ENCODE peak calls at places on chromosomes 1 and 21, in five cellular contexts. One of them, this sample, is unnamed.

GRCh38 chr1:222618001-222618879 is at the start of gene MIA3:
- DNase-seq in CD4-positive, CD25-positive, alpha-beta regulatory T cell: peak; percentile 79
- DNase-seq in OCI-LY7: peak; percentile 78
- DNase-seq in neural progenitor cell: peak; percentile 91
- DNase-seq in cardiac fibroblast: no peak
- DNase-seq in this sample: no peak

GRCh38 chr1:15848143-15848928 is 829 bp downstream of the SPEN start:
- DNase-seq in CD4-positive, CD25-positive, alpha-beta regulatory T cell: peak; percentile 58
- DNase-seq in OCI-LY7: peak; percentile 68
- DNase-seq in neural progenitor cell: peak; percentile 63
- DNase-seq in cardiac fibroblast: peak; percentile 41
- DNase-seq in this sample: no peak

GRCh38 chr1:67719329-67720196 is 34.6 kb downstream of the GADD45A start:
- DNase-seq in CD4-positive, CD25-positive, alpha-beta regulatory T cell: no peak
- DNase-seq in OCI-LY7: no peak
- DNase-seq in neural progenitor cell: no peak
- DNase-seq in cardiac fibroblast: no peak
- DNase-seq in this sample: no peak

GRCh38 chr1:31593136-31593665 is 16.9 kb downstream of the TINAGL1 start:
- DNase-seq in CD4-positive, CD25-positive, alpha-beta regulatory T cell: no peak
- DNase-seq in OCI-LY7: no peak
- DNase-seq in neural progenitor cell: no peak
- DNase-seq in cardiac fibroblast: no peak
- DNase-seq in this sample: no peak

GRCh38 chr1:150192012-150192411 is 42.3 kb downstream of the PLEKHO1 start:
- DNase-seq in CD4-positive, CD25-positive, alpha-beta regulatory T cell: no peak
- DNase-seq in OCI-LY7: no peak
- DNase-seq in neural progenitor cell: no peak
- DNase-seq in cardiac fibroblast: peak; percentile 82
- DNase-seq in this sample: peak; percentile 49

GRCh38 chr1:184827600-184828368 is 73.1 kb upstream of the EDEM3 start:
- DNase-seq in CD4-positive, CD25-positive, alpha-beta regulatory T cell: no peak
- DNase-seq in OCI-LY7: no peak
- DNase-seq in neural progenitor cell: no peak
- DNase-seq in cardiac fibroblast: peak; percentile 77
- DNase-seq in this sample: peak; percentile 83

GRCh38 chr1:234612352-234613127 is 2.6 kb upstream of the IRF2BP2 start:
- DNase-seq in CD4-positive, CD25-positive, alpha-beta regulatory T cell: peak; percentile 73
- DNase-seq in OCI-LY7: peak; percentile 92
- DNase-seq in neural progenitor cell: peak; percentile 45
- DNase-seq in cardiac fibroblast: peak; percentile 99
- DNase-seq in this sample: peak; percentile 99

GRCh38 chr1:201328576-201328975 is 45.3 kb downstream of the PKP1 start:
- DNase-seq in CD4-positive, CD25-positive, alpha-beta regulatory T cell: no peak
- DNase-seq in OCI-LY7: no peak
- DNase-seq in neural progenitor cell: no peak
- DNase-seq in cardiac fibroblast: no peak
- DNase-seq in this sample: no peak

GRCh38 chr1:198443374-198444233 is 96.9 kb downstream of the ATP6V1G3 start:
- DNase-seq in CD4-positive, CD25-positive, alpha-beta regulatory T cell: no peak
- DNase-seq in OCI-LY7: no peak
- DNase-seq in neural progenitor cell: no peak
- DNase-seq in cardiac fibroblast: peak; percentile 98
- DNase-seq in this sample: peak; percentile 94

GRCh38 chr21:33109574-33110339 is 39.8 kb downstream of the OLIG1 start:
- DNase-seq in CD4-positive, CD25-positive, alpha-beta regulatory T cell: no peak
- DNase-seq in OCI-LY7: no peak
- DNase-seq in neural progenitor cell: peak; percentile 70
- DNase-seq in cardiac fibroblast: no peak
- DNase-seq in this sample: no peak

GRCh38 chr1:13584876-13585598 is 1.4 kb downstream of the PDPN start:
- DNase-seq in CD4-positive, CD25-positive, alpha-beta regulatory T cell: no peak
- DNase-seq in OCI-LY7: no peak
- DNase-seq in neural progenitor cell: no peak
- DNase-seq in cardiac fibroblast: no peak
- DNase-seq in this sample: no peak

GRCh38 chr21:39125752-39126485 is 57.3 kb downstream of the PSMG1 start:
- DNase-seq in CD4-positive, CD25-positive, alpha-beta regulatory T cell: no peak
- DNase-seq in OCI-LY7: peak; percentile 53
- DNase-seq in neural progenitor cell: peak; percentile 78
- DNase-seq in cardiac fibroblast: peak; percentile 88
- DNase-seq in this sample: peak; percentile 38

GRCh38 chr1:23590058-23590783 is 30.9 kb upstream of the ID3 start:
- DNase-seq in CD4-positive, CD25-positive, alpha-beta regulatory T cell: no peak
- DNase-seq in OCI-LY7: peak; percentile 72
- DNase-seq in neural progenitor cell: no peak
- DNase-seq in cardiac fibroblast: no peak
- DNase-seq in this sample: no peak

GRCh38 chr1:89041055-89041707 is 18.5 kb upstream of the GBP3 start:
- DNase-seq in CD4-positive, CD25-positive, alpha-beta regulatory T cell: peak; percentile 19
- DNase-seq in OCI-LY7: no peak
- DNase-seq in neural progenitor cell: no peak
- DNase-seq in cardiac fibroblast: peak; percentile 84
- DNase-seq in this sample: no peak

GRCh38 chr21:33070921-33071877 is 1.3 kb downstream of the OLIG1 start:
- DNase-seq in CD4-positive, CD25-positive, alpha-beta regulatory T cell: no peak
- DNase-seq in OCI-LY7: no peak
- DNase-seq in neural progenitor cell: peak; percentile 60
- DNase-seq in cardiac fibroblast: peak; percentile 23
- DNase-seq in this sample: no peak

GRCh38 chr21:42356036-42356435 is 5.2 kb upstream of the TFF2 start:
- DNase-seq in CD4-positive, CD25-positive, alpha-beta regulatory T cell: no peak
- DNase-seq in OCI-LY7: no peak
- DNase-seq in neural progenitor cell: no peak
- DNase-seq in cardiac fibroblast: no peak
- DNase-seq in this sample: no peak

GRCh38 chr1:85358702-85359438 is 82.4 kb upstream of the BCL10 start:
- DNase-seq in CD4-positive, CD25-positive, alpha-beta regulatory T cell: no peak
- DNase-seq in OCI-LY7: no peak
- DNase-seq in neural progenitor cell: no peak
- DNase-seq in cardiac fibroblast: no peak
- DNase-seq in this sample: no peak

GRCh38 chr1:102191723-102192122 is 195.0 kb upstream of the OLFM3 start:
- DNase-seq in CD4-positive, CD25-positive, alpha-beta regulatory T cell: no peak
- DNase-seq in OCI-LY7: peak; percentile 21
- DNase-seq in neural progenitor cell: peak; percentile 85
- DNase-seq in cardiac fibroblast: peak; percentile 21
- DNase-seq in this sample: peak; percentile 39

GRCh38 chr1:10696977-10697376 is 99.5 kb downstream of the CASZ1 start:
- DNase-seq in CD4-positive, CD25-positive, alpha-beta regulatory T cell: no peak
- DNase-seq in OCI-LY7: no peak
- DNase-seq in neural progenitor cell: no peak
- DNase-seq in cardiac fibroblast: no peak
- DNase-seq in this sample: no peak

GRCh38 chr1:202129453-202130274 is 6.9 kb downstream of the GPR37L1 start:
- DNase-seq in CD4-positive, CD25-positive, alpha-beta regulatory T cell: no peak
- DNase-seq in OCI-LY7: no peak
- DNase-seq in neural progenitor cell: no peak
- DNase-seq in cardiac fibroblast: no peak
- DNase-seq in this sample: no peak

GRCh38 chr1:75908717-75909152 is 23.5 kb downstream of the ASB17 start:
- DNase-seq in CD4-positive, CD25-positive, alpha-beta regulatory T cell: no peak
- DNase-seq in OCI-LY7: peak; percentile 16
- DNase-seq in neural progenitor cell: peak; percentile 63
- DNase-seq in cardiac fibroblast: peak; percentile 44
- DNase-seq in this sample: peak; percentile 16

GRCh38 chr1:77416692-77417450 is 135.1 kb downstream of the AK5 start:
- DNase-seq in CD4-positive, CD25-positive, alpha-beta regulatory T cell: no peak
- DNase-seq in OCI-LY7: peak; percentile 17
- DNase-seq in neural progenitor cell: peak; percentile 31
- DNase-seq in cardiac fibroblast: peak; percentile 58
- DNase-seq in this sample: no peak

GRCh38 chr1:54575605-54576004 is 27.6 kb downstream of the ACOT11 start:
- DNase-seq in CD4-positive, CD25-positive, alpha-beta regulatory T cell: no peak
- DNase-seq in OCI-LY7: no peak
- DNase-seq in neural progenitor cell: no peak
- DNase-seq in cardiac fibroblast: no peak
- DNase-seq in this sample: no peak

GRCh38 chr1:212667223-212668139 is 32.2 kb downstream of the BATF3 start:
- DNase-seq in CD4-positive, CD25-positive, alpha-beta regulatory T cell: no peak
- DNase-seq in OCI-LY7: peak; percentile 35
- DNase-seq in neural progenitor cell: no peak
- DNase-seq in cardiac fibroblast: peak; percentile 98
- DNase-seq in this sample: peak; percentile 20

GRCh38 chr1:207336559-207337467 is 15.3 kb downstream of the CD55 start:
- DNase-seq in CD4-positive, CD25-positive, alpha-beta regulatory T cell: no peak
- DNase-seq in OCI-LY7: peak; percentile 63
- DNase-seq in neural progenitor cell: no peak
- DNase-seq in cardiac fibroblast: peak; percentile 88
- DNase-seq in this sample: no peak

GRCh38 chr1:245396615-245397014 is 241.8 kb downstream of the KIF26B start:
- DNase-seq in CD4-positive, CD25-positive, alpha-beta regulatory T cell: no peak
- DNase-seq in OCI-LY7: no peak
- DNase-seq in neural progenitor cell: no peak
- DNase-seq in cardiac fibroblast: peak; percentile 20
- DNase-seq in this sample: no peak

GRCh38 chr1:66436378-66437135 is 97.4 kb upstream of the SGIP1 start:
- DNase-seq in CD4-positive, CD25-positive, alpha-beta regulatory T cell: peak; percentile 53
- DNase-seq in OCI-LY7: peak; percentile 55
- DNase-seq in neural progenitor cell: no peak
- DNase-seq in cardiac fibroblast: peak; percentile 71
- DNase-seq in this sample: peak; percentile 65

GRCh38 chr1:110067957-110068645 is 2.4 kb downstream of the ALX3 start:
- DNase-seq in CD4-positive, CD25-positive, alpha-beta regulatory T cell: no peak
- DNase-seq in OCI-LY7: no peak
- DNase-seq in neural progenitor cell: peak; percentile 75
- DNase-seq in cardiac fibroblast: no peak
- DNase-seq in this sample: no peak
- H3K4me3 ChIP-seq in CD4-positive, CD25-positive, alpha-beta regulatory T cell: no peak overlapping the region
- H3K4me3 ChIP-seq in OCI-LY7: no peak overlapping the region
- H3K4me3 ChIP-seq in neural progenitor cell: peak overlapping the region; percentile 8
- H3K4me3 ChIP-seq in cardiac fibroblast: no peak overlapping the region
- H3K4me3 ChIP-seq in this sample: no peak overlapping the region

GRCh38 chr21:26769613-26770188 is 75.5 kb downstream of the ADAMTS1 start:
- DNase-seq in CD4-positive, CD25-positive, alpha-beta regulatory T cell: no peak
- DNase-seq in OCI-LY7: no peak
- DNase-seq in neural progenitor cell: peak; percentile 33
- DNase-seq in cardiac fibroblast: peak; percentile 78
- DNase-seq in this sample: no peak
- H3K4me3 ChIP-seq in CD4-positive, CD25-positive, alpha-beta regulatory T cell: no peak overlapping the region
- H3K4me3 ChIP-seq in OCI-LY7: no peak overlapping the region
- H3K4me3 ChIP-seq in neural progenitor cell: no peak overlapping the region
- H3K4me3 ChIP-seq in cardiac fibroblast: no peak overlapping the region
- H3K4me3 ChIP-seq in this sample: no peak overlapping the region

GRCh38 chr1:240093120-240093961 is 1.7 kb downstream of the FMN2 start:
- DNase-seq in CD4-positive, CD25-positive, alpha-beta regulatory T cell: no peak
- DNase-seq in OCI-LY7: no peak
- DNase-seq in neural progenitor cell: peak; percentile 64
- DNase-seq in cardiac fibroblast: no peak
- DNase-seq in this sample: no peak

GRCh38 chr1:240091614-240092300 is at the start of gene FMN2:
- DNase-seq in CD4-positive, CD25-positive, alpha-beta regulatory T cell: no peak
- DNase-seq in OCI-LY7: no peak
- DNase-seq in neural progenitor cell: peak; percentile 88
- DNase-seq in cardiac fibroblast: no peak
- DNase-seq in this sample: no peak

GRCh38 chr1:240092301-240093119 is 827 bp downstream of the FMN2 start:
- DNase-seq in CD4-positive, CD25-positive, alpha-beta regulatory T cell: no peak
- DNase-seq in OCI-LY7: no peak
- DNase-seq in neural progenitor cell: peak; percentile 70
- DNase-seq in cardiac fibroblast: peak; percentile 53
- DNase-seq in this sample: no peak

GRCh38 chr1:240094043-240094722 is 2.5 kb downstream of the FMN2 start:
- DNase-seq in CD4-positive, CD25-positive, alpha-beta regulatory T cell: no peak
- DNase-seq in OCI-LY7: no peak
- DNase-seq in neural progenitor cell: no peak
- DNase-seq in cardiac fibroblast: no peak
- DNase-seq in this sample: no peak

DNA sequence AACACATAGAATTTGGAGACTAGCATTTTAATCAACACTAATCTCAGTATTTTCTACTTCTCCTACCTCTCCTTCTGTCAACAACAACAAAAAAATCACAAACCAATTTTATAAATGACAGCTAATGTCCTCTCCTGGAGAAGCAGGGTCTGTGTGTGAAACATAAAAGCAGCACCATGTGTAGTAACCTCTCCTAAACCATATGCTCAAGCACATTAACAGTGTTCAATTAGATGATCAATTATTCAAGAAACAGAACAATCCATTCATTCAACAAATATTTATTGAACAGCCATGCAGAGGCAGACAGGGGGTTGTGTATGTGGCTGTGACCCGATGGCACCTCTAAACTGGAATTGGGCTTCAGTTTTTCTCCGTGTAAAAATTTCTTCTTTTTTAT is 482 bp upstream of the FMN2 start:
- DNase-seq in CD4-positive, CD25-positive, alpha-beta regulatory T cell: no peak
- DNase-seq in OCI-LY7: no peak
- DNase-seq in neural progenitor cell: no peak
- DNase-seq in cardiac fibroblast: no peak
- DNase-seq in this sample: no peak
- H3K4me3 ChIP-seq in CD4-positive, CD25-positive, alpha-beta regulatory T cell: no peak overlapping the region
- H3K4me3 ChIP-seq in OCI-LY7: no peak overlapping the region
- H3K4me3 ChIP-seq in neural progenitor cell: peak overlapping the region; percentile 94
- H3K4me3 ChIP-seq in cardiac fibroblast: no peak overlapping the region
- H3K4me3 ChIP-seq in this sample: peak overlapping the region; percentile 55

DNA sequence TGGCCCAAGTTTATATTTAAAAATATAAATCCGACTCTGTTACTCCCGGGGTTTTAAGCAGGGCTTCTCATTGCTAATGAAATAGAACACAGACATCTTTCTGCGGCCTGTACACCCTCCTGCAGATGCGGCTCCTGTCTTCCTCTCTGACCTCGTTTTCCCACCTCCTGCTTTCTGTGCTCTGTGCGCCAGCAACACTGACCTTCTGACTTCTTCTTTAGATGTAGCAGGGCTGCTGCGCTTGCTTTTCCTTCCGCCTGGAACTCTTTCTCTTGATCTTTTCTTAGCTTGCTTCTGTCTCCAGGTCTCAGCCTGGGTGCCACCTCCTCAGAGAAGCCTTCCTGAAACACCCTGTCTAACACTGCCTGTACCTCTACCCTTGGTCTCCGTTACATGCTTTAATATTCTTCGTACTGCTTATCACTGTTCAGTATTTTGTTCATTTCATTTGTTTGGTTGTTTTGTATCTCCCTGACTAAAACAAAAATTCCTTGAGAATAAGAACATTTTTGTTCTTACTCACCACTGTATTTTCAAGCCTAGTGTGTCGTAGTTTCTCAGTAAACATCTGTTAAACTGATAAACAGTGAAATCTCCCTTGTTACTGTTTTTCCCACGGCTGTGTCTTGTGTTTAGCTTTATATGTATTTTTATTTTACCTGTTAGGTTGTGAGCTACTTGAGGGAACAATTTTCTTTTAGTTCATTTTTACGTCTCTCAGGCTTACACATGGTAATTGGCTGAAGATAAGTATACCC is 79.0 kb downstream of the ST3GAL3 start:
- DNase-seq in CD4-positive, CD25-positive, alpha-beta regulatory T cell: no peak
- DNase-seq in OCI-LY7: no peak
- DNase-seq in neural progenitor cell: no peak
- DNase-seq in cardiac fibroblast: peak; percentile 51
- DNase-seq in this sample: no peak
- H3K4me3 ChIP-seq in CD4-positive, CD25-positive, alpha-beta regulatory T cell: no peak overlapping the region
- H3K4me3 ChIP-seq in OCI-LY7: no peak overlapping the region
- H3K4me3 ChIP-seq in neural progenitor cell: no peak overlapping the region
- H3K4me3 ChIP-seq in cardiac fibroblast: no peak overlapping the region
- H3K4me3 ChIP-seq in this sample: no peak overlapping the region

This sample was measured in retinal pigment epithelial cell.